ENCODE peak calls at places on chromosomes 7 and 10, in five cellular contexts. P, V, M, L and G are unnamed samples.

GRCh38 chr10:95229724-95230627 is 35.9 kb downstream of the ACSM6 start:
- DNase-seq in P (peak; percentile 98), L (peak; percentile 91), M (peak; percentile 96), V (peak; percentile 84), G (peak; percentile 96)

GRCh38 chr10:107442035-107442505 is 277.6 kb upstream of the SORCS1 start:
- DNase-seq in M (peak; percentile 68), V (no peak), P (peak; percentile 41), L (no peak), G (no peak)

GRCh38 chr10:93573051-93573909 is 6.8 kb downstream of the FFAR4 start:
- DNase-seq in V (no peak), L (no peak), M (no peak), P (no peak), G (no peak)

GRCh38 chr10:497289-497688 is 192.2 kb downstream of the DIP2C start:
- DNase-seq in L (no peak), P (no peak), V (no peak), M (no peak), G (no peak)

GRCh38 chr10:79494871-79495270 is 17.5 kb upstream of the EIF5AL1 start:
- DNase-seq in L (no peak), V (no peak), P (no peak), M (no peak), G (no peak)

GRCh38 chr7:123432601-123433000 is 101.8 kb downstream of the IQUB start:
- DNase-seq in L (no peak), P (no peak), M (no peak), V (no peak), G (no peak)

GRCh38 chr10:125118701-125119100 is 41.7 kb downstream of the CTBP2 start:
- DNase-seq in M (no peak), V (no peak), L (no peak), P (no peak), G (no peak)

GRCh38 chr7:143913945-143914615 is 12.1 kb upstream of the TCAF1 start:
- DNase-seq in M (no peak), L (no peak), P (no peak), V (no peak), G (no peak)

GRCh38 chr7:105916603-105917002 is 40.2 kb upstream of the ATXN7L1 start:
- DNase-seq in L (no peak), V (no peak), M (no peak), P (peak; percentile 56), G (no peak)

GRCh38 chr10:112637901-112638300 is 190.9 kb downstream of the VTI1A start:
- DNase-seq in L (no peak), V (no peak), P (no peak), M (no peak), G (no peak)

GRCh38 chr10:87767253-87767652 is 50.8 kb downstream of the ATAD1 start:
- DNase-seq in V (no peak), P (peak; percentile 47), M (no peak), L (no peak), G (peak; percentile 74)

GRCh38 chr7:18693401-18693800 is 197.9 kb downstream of the HDAC9 start:
- DNase-seq in V (no peak), L (peak; percentile 6), M (peak; percentile 79), P (peak; percentile 89), G (peak; percentile 78)

GRCh38 chr10:122701652-122702051 is 2.0 kb upstream of the C10orf120 start:
- DNase-seq in M (no peak), P (no peak), L (no peak), V (no peak), G (no peak)

GRCh38 chr7:129843982-129844840 is 108.5 kb downstream of the UBE2H start:
- DNase-seq in L (no peak), V (no peak), P (no peak), M (no peak), G (peak; percentile 44)

GRCh38 chr10:91901784-91902677 is 7.3 kb downstream of the FGFBP3 start:
- DNase-seq in L (peak; percentile 83), P (peak; percentile 97), M (peak; percentile 96), V (no peak), G (peak; percentile 65)

GRCh38 chr7:16066805-16067459 is 354.4 kb downstream of the CRPPA start:
- DNase-seq in L (no peak), P (no peak), V (no peak), M (peak; percentile 21), G (peak; percentile 43)

GRCh38 chr10:100826661-100826982 is 81.2 kb downstream of the PAX2 start:
- DNase-seq in M (no peak), L (no peak), P (no peak), V (no peak), G (no peak)

GRCh38 chr10:8473205-8473604 is 418.7 kb downstream of the GATA3 start:
- DNase-seq in M (no peak), L (no peak), P (peak; percentile 1), V (no peak), G (no peak)

GRCh38 chr7:136325578-136325977 is 348.4 kb upstream of the MTPN start:
- DNase-seq in L (no peak), M (peak; percentile 24), P (no peak), V (no peak), G (no peak)

GRCh38 chr7:136326045-136326610 is 349.0 kb upstream of the MTPN start:
- DNase-seq in L (no peak), M (peak; percentile 49), P (no peak), V (no peak), G (no peak)

GRCh38 chr7:136325021-136325420 is 347.9 kb upstream of the MTPN start:
- DNase-seq in V (no peak), M (no peak), L (no peak), P (no peak), G (no peak)

DNA sequence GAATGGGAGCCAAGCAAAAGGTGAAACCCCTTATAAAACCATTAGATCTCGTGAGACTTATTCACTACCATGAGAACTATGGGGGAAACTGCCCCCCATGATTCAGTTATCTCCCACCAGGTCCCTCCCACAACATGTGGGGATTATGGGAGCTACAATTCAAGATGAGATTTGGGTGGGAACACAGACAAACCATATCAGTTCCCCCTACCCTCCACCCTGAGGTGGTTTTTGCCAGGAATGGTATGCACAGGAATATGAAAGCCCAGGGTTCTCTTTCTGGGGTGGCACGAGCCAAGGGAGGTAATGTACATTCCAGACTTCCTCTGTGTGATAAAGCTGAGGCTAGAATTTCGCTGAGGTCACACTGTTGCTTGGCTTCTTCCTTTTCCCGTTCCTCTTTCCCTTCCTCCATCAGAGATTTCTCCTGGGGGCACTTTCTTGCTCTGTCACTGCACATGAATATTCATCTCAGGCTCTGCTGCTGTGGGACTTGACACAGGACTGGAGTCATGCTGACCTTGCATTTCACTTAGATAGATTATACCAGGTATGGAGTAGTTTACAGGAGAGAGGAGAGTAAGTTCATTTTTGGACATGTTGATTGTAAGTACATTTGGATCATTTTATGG is 347.0 kb upstream of the MTPN start:
- DNase-seq in M (no peak), P (no peak), L (no peak), V (no peak), G (peak; percentile 32)
- H3K4ac ChIP-seq in M (no peak overlapping the region), P (no peak overlapping the region), L (no peak overlapping the region), V (no peak overlapping the region), G (no peak overlapping the region)

GRCh38 chr7:2611401-2611800 is 20.4 kb upstream of the TTYH3 start:
- DNase-seq in L (no peak), M (no peak), V (peak; percentile 27), P (no peak), G (no peak)
- H3K4ac ChIP-seq in L (no peak overlapping the region), M (no peak overlapping the region), V (no peak overlapping the region), P (no peak overlapping the region), G (peak overlapping the region; percentile 73)

GRCh38 chr10:97020452-97021400 is 165.0 kb downstream of the SLIT1 start:
- DNase-seq in L (no peak), V (no peak), P (no peak), M (no peak), G (no peak)

GRCh38 chr10:97017474-97017903 is 168.3 kb downstream of the SLIT1 start:
- DNase-seq in V (peak; percentile 30), M (no peak), P (no peak), L (no peak), G (no peak)

GRCh38 chr10:97016728-97017473 is 168.9 kb downstream of the SLIT1 start:
- DNase-seq in V (peak; percentile 20), P (no peak), M (no peak), L (no peak), G (no peak)

GRCh38 chr10:97019213-97019844 is 166.4 kb downstream of the SLIT1 start:
- DNase-seq in M (no peak), P (no peak), V (no peak), L (no peak), G (no peak)

DNA sequence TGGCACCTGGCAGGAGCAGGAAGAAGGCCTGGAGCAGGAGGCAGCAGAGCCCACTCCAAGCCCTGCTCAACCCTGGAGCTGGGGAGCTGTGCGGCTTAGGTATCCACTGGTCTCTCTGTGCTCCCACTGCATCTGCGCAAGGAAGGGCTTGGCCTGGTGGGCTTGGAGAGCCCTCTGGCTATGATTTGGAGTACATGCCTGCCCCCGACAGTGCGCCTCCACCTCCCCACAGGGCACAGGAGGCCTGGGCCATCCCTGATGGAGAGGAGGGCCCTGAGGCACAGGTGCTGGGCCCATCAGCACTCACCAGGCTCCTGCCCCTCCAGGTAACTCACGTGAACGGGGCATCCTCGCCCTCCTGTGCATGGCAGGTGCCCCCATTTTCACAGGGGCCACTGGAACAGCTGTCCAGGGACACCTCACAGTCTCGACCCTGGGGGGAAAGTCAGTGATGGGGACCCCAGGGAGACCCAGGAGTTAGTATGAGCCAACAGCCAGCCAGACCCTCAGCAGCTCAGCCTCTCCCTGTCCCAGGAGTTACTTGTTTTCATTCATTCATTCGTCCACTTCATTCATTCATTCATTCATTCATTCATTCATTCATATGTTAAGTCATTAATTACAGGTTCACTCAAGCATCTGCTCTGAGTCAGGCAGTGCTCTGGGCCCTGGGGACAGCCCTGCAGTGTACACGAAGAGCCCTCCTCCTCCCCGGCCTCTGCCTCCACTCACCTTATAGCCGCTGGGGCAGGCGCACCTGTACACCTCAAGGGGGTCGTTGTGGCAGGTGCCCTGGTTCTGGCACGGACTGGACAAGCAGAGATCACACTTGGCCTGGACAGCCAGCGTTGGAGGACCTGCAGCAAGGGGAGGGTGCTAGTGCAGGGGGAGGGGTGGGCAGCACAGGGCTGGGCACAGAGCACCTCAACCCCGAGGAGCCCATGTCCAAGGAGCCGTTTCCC is 167.2 kb downstream of the SLIT1 start:
- DNase-seq in P (no peak), M (no peak), V (peak; percentile 21), L (no peak), G (no peak)
- H3K4ac ChIP-seq in P (no peak overlapping the region), M (no peak overlapping the region), V (no peak overlapping the region), L (no peak overlapping the region), G (no peak overlapping the region)

GRCh38 chr7:159137906-159138305 is 6.8 kb downstream of the VIPR2 start:
- DNase-seq in P (no peak), M (no peak), L (no peak), V (peak; percentile 35), G (no peak)

GRCh38 chr7:159136013-159136412 is 8.7 kb downstream of the VIPR2 start:
- DNase-seq in L (no peak), M (no peak), V (no peak), P (no peak), G (no peak)

GRCh38 chr7:159136846-159137245 is 7.8 kb downstream of the VIPR2 start:
- DNase-seq in L (no peak), V (peak; percentile 21), M (no peak), P (no peak), G (no peak)

GRCh38 chr7:159138508-159138907 is 6.2 kb downstream of the VIPR2 start:
- DNase-seq in M (no peak), V (no peak), P (no peak), L (no peak), G (no peak)

GRCh38 chr7:159136442-159136841 is 8.2 kb downstream of the VIPR2 start:
- DNase-seq in L (no peak), P (no peak), V (peak; percentile 22), M (no peak), G (no peak)
- H3K4ac ChIP-seq in L (no peak overlapping the region), P (no peak overlapping the region), V (no peak overlapping the region), M (no peak overlapping the region), G (no peak overlapping the region)

GRCh38 chr7:151889406-151890354 is 12.8 kb upstream of the PRKAG2 start:
- DNase-seq in L (no peak), M (no peak), V (peak; percentile 17), P (no peak), G (no peak)
- H3K4ac ChIP-seq in L (no peak overlapping the region), M (no peak overlapping the region), V (no peak overlapping the region), P (no peak overlapping the region), G (no peak overlapping the region)